ENCODE peak calls at places on chromosome 14, in ten cellular contexts. I is DND-41, H is keratinocyte, U is MM.1S, W is right cardiac atrium, V is ovary, O is neuronal stem cell, S is aorta, Q is testis, P is hepatocyte. K is an unnamed sample.

GRCh38 chr14:21476526-21476924 is 234 bp downstream of the RAB2B start:
- DNase-seq in H (peak; percentile 48), V (peak; percentile 92), Q (no peak), U (no peak), S (peak; percentile 97), W (peak; percentile 87), P (peak; percentile 93), I (no peak), O (no peak), K (peak; percentile 95)

GRCh38 chr14:21268612-21269251 is 510 bp downstream of the HNRNPC start:
- DNase-seq in V (no peak), P (peak; percentile 87), H (no peak), S (peak; percentile 68), O (peak; percentile 32), W (no peak), Q (peak; percentile 76), I (peak; percentile 54), U (peak; percentile 26), K (no peak)

GRCh38 chr14:75069021-75069810 is at the start of gene ZC2HC1C:
- DNase-seq in O (peak; percentile 85), Q (peak; percentile 95), V (peak; percentile 99), P (peak; percentile 96), W (peak; percentile 98), H (no peak), I (no peak), S (peak; percentile 98), U (peak; percentile 72), K (peak; percentile 98)

GRCh38 chr14:101289230-101289690 is 272.0 kb upstream of the DIO3 start:
- DNase-seq in Q (no peak), O (no peak), U (no peak), H (no peak), I (no peak), V (no peak), P (peak; percentile 82), S (no peak), W (no peak), K (no peak)

GRCh38 chr14:36652542-36653201 is 9.0 kb upstream of the PAX9 start:
- DNase-seq in P (no peak), S (no peak), W (no peak), U (no peak), V (no peak), O (no peak), H (no peak), Q (no peak), I (no peak), K (no peak)

GRCh38 chr14:34262511-34262910 is 199.5 kb downstream of the SPTSSA start:
- DNase-seq in U (no peak), V (no peak), I (no peak), Q (no peak), P (no peak), W (no peak), S (no peak), O (no peak), H (no peak), K (no peak)

GRCh38 chr14:73718742-73719251 is 4.6 kb upstream of the PNMA1 start:
- DNase-seq in O (peak; percentile 75), V (peak; percentile 85), S (peak; percentile 75), W (peak; percentile 43), H (no peak), I (no peak), U (no peak), P (no peak), Q (peak; percentile 85), K (no peak)

GRCh38 chr14:101862711-101863110 is 101.2 kb downstream of the PPP2R5C start:
- DNase-seq in O (no peak), W (no peak), U (no peak), V (no peak), Q (no peak), P (no peak), H (no peak), S (no peak), I (no peak), K (no peak)

GRCh38 chr14:55581011-55581806 is 1.2 kb downstream of the KTN1 start:
- DNase-seq in W (peak; percentile 54), Q (peak; percentile 74), O (no peak), V (peak; percentile 67), P (peak; percentile 64), U (peak; percentile 10), I (peak; percentile 57), H (no peak), S (peak; percentile 79), K (peak; percentile 61)

GRCh38 chr14:50106178-50106577 is 10.2 kb downstream of the VCPKMT start:
- DNase-seq in H (no peak), S (no peak), V (no peak), P (no peak), U (no peak), I (no peak), W (no peak), O (no peak), Q (no peak), K (no peak)

GRCh38 chr14:40629144-40629543 is 977.5 kb upstream of the LRFN5 start:
- DNase-seq in O (no peak), H (no peak), I (no peak), V (no peak), P (no peak), U (no peak), Q (no peak), S (no peak), W (no peak), K (no peak)
- H3K4me3 ChIP-seq in O (no peak overlapping the region), H (no peak overlapping the region), I (no peak overlapping the region), V (no peak overlapping the region), P (no peak overlapping the region), U (no peak overlapping the region), Q (peak overlapping the region; percentile 39), S (no peak overlapping the region), W (no peak overlapping the region), K (no peak overlapping the region)

GRCh38 chr14:92737206-92737605 is 11.2 kb downstream of the LGMN start:
- DNase-seq in Q (no peak), U (peak; percentile 79), S (no peak), O (no peak), H (no peak), V (no peak), I (no peak), P (no peak), W (no peak), K (no peak)

GRCh38 chr14:92731622-92732021 is 16.8 kb downstream of the LGMN start:
- DNase-seq in U (no peak), I (no peak), H (no peak), S (no peak), Q (no peak), P (no peak), V (no peak), W (no peak), O (no peak), K (no peak)

GRCh38 chr14:92733007-92733406 is 15.4 kb downstream of the LGMN start:
- DNase-seq in O (no peak), W (no peak), Q (no peak), S (no peak), U (no peak), P (no peak), I (no peak), H (no peak), V (no peak), K (no peak)

GRCh38 chr14:92735344-92735743 is 13.1 kb downstream of the LGMN start:
- DNase-seq in V (no peak), S (no peak), P (no peak), O (no peak), H (no peak), I (no peak), W (no peak), Q (no peak), U (no peak), K (no peak)

GRCh38 chr14:92734618-92735017 is 13.8 kb downstream of the LGMN start:
- DNase-seq in W (no peak), I (no peak), P (no peak), Q (no peak), U (no peak), O (no peak), S (no peak), V (no peak), H (no peak), K (no peak)
- H3K4me1 ChIP-seq in W (peaks cover 9% of the 10 kb centered on the region), I (no peaks in the 10 kb centered on the region), P (peaks cover 17% of the 10 kb centered on the region), Q (peaks cover 15% of the 10 kb centered on the region), U (peaks cover 21% of the 10 kb centered on the region), O (no peaks in the 10 kb centered on the region), S (no peaks in the 10 kb centered on the region), V (peaks cover 2% of the 10 kb centered on the region), H (peaks cover 5% of the 10 kb centered on the region), K (peaks cover 13% of the 10 kb centered on the region)

GRCh38 chr14:105269405-105269804 is 21.1 kb downstream of the BTBD6 start:
- DNase-seq in O (no peak), W (no peak), P (no peak), S (no peak), U (no peak), Q (no peak), V (no peak), I (no peak), H (no peak), K (no peak)
- H3K4me3 ChIP-seq in O (no peak overlapping the region), W (no peak overlapping the region), P (no peak overlapping the region), S (no peak overlapping the region), U (no peak overlapping the region), Q (no peak overlapping the region), V (no peak overlapping the region), I (no peak overlapping the region), H (no peak overlapping the region), K (no peak overlapping the region)

DNA sequence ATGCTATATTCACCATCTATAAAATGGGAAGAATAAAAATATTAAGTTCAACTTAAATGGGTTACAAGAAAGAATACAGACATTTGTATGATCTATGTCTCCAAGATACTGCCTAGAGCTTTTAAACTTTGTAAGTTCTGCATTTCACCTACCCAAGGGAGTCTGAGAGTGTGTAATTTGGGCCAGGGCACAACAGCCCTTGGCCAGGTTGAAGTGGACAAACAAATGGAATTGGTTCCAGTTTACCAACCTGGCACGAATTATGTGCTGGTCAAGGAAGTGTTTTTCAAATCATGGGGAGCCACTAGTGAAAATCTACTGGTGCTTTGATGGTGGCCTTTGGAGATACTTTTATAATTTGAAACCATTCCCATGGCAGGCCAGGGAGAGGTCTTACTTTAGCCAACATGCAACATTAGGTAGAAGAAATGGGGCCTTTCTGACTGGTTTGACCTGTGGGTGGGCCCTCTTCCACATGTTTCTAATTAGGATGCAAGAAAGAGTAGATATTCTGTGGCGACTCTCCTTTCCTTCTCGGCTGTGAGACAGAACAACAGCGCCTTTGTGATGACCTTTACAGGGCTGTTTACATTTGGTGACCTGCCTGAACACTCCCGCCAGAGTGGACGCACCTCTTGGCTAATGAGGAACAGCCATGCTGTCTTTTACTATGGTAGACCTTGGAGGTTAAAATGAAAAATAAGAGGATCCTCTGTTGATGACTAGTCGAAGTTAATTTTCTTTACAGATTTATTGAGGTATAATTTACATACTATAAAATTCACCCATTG is 476.6 kb downstream of the ZFP36L1 start:
- DNase-seq in O (no peak), H (no peak), Q (no peak), P (no peak), W (no peak), I (no peak), V (no peak), U (no peak), S (no peak), K (no peak)
- H3K4me1 ChIP-seq in O (peaks cover 16% of the 10 kb centered on the region), H (no peaks in the 10 kb centered on the region), Q (peaks cover 40% of the 10 kb centered on the region), P (no peaks in the 10 kb centered on the region), W (no peaks in the 10 kb centered on the region), I (no peaks in the 10 kb centered on the region), V (peaks cover 13% of the 10 kb centered on the region), U (peaks cover 13% of the 10 kb centered on the region), S (peaks cover 2% of the 10 kb centered on the region), K (no peaks in the 10 kb centered on the region)

K was measured in mucosa of descending colon.